ENCODE peak calls at places on chromosomes 3 and 15, in six cellular contexts. One of them, this sample, is unnamed.

GRCh38 chr3:135918600-135918999 is 46.9 kb upstream of the PPP2R3A start:
- DNase-seq in kidney glomerular epithelial cell: peak
- DNase-seq in activated CD4-positive, CD25-positive, alpha-beta regulatory T cell: no peak
- DNase-seq in activated T-cell treated with anti-CD3 and anti-CD28 coated beads for 24 hours: no peak
- DNase-seq in HFF-Myc: peak
- DNase-seq in posterior cingulate gyrus: no peak
- DNase-seq in this sample: no peak

GRCh38 chr3:13144163-13145023 is 71.2 kb upstream of the IQSEC1 start:
- DNase-seq in posterior cingulate gyrus: peak
- DNase-seq in kidney glomerular epithelial cell: no peak
- DNase-seq in activated CD4-positive, CD25-positive, alpha-beta regulatory T cell: no peak
- DNase-seq in activated T-cell treated with anti-CD3 and anti-CD28 coated beads for 24 hours: no peak
- DNase-seq in HFF-Myc: no peak
- DNase-seq in this sample: no peak

GRCh38 chr15:69912116-69912515 is 185.6 kb downstream of the TLE3 start:
- DNase-seq in activated T-cell treated with anti-CD3 and anti-CD28 coated beads for 24 hours: no peak
- DNase-seq in kidney glomerular epithelial cell: no peak
- DNase-seq in posterior cingulate gyrus: no peak
- DNase-seq in HFF-Myc: no peak
- DNase-seq in activated CD4-positive, CD25-positive, alpha-beta regulatory T cell: no peak
- DNase-seq in this sample: no peak

GRCh38 chr3:99570061-99570460 is 68.3 kb upstream of the COL8A1 start:
- DNase-seq in HFF-Myc: no peak
- DNase-seq in activated T-cell treated with anti-CD3 and anti-CD28 coated beads for 24 hours: no peak
- DNase-seq in activated CD4-positive, CD25-positive, alpha-beta regulatory T cell: no peak
- DNase-seq in kidney glomerular epithelial cell: no peak
- DNase-seq in posterior cingulate gyrus: no peak
- DNase-seq in this sample: no peak

GRCh38 chr3:66407281-66408218 is 93.3 kb downstream of the LRIG1 start:
- DNase-seq in HFF-Myc: no peak
- DNase-seq in activated T-cell treated with anti-CD3 and anti-CD28 coated beads for 24 hours: peak
- DNase-seq in activated CD4-positive, CD25-positive, alpha-beta regulatory T cell: peak
- DNase-seq in posterior cingulate gyrus: peak
- DNase-seq in kidney glomerular epithelial cell: no peak
- DNase-seq in this sample: peak

GRCh38 chr3:154666542-154666941 is 236.6 kb upstream of the GPR149 start:
- DNase-seq in activated CD4-positive, CD25-positive, alpha-beta regulatory T cell: no peak
- DNase-seq in activated T-cell treated with anti-CD3 and anti-CD28 coated beads for 24 hours: no peak
- DNase-seq in HFF-Myc: no peak
- DNase-seq in kidney glomerular epithelial cell: no peak
- DNase-seq in posterior cingulate gyrus: peak
- DNase-seq in this sample: no peak

GRCh38 chr3:31581660-31582059 is 48.9 kb downstream of the STT3B start:
- DNase-seq in HFF-Myc: no peak
- DNase-seq in activated T-cell treated with anti-CD3 and anti-CD28 coated beads for 24 hours: no peak
- DNase-seq in kidney glomerular epithelial cell: no peak
- DNase-seq in activated CD4-positive, CD25-positive, alpha-beta regulatory T cell: no peak
- DNase-seq in posterior cingulate gyrus: no peak
- DNase-seq in this sample: no peak

GRCh38 chr3:61438253-61439115 is 122.9 kb upstream of the PTPRG start:
- DNase-seq in kidney glomerular epithelial cell: peak
- DNase-seq in HFF-Myc: no peak
- DNase-seq in posterior cingulate gyrus: no peak
- DNase-seq in activated T-cell treated with anti-CD3 and anti-CD28 coated beads for 24 hours: no peak
- DNase-seq in activated CD4-positive, CD25-positive, alpha-beta regulatory T cell: no peak
- DNase-seq in this sample: no peak

GRCh38 chr3:42803800-42804112 is 534 bp downstream of the HIGD1A start:
- DNase-seq in HFF-Myc: no peak
- DNase-seq in kidney glomerular epithelial cell: peak
- DNase-seq in activated CD4-positive, CD25-positive, alpha-beta regulatory T cell: peak
- DNase-seq in activated T-cell treated with anti-CD3 and anti-CD28 coated beads for 24 hours: peak
- DNase-seq in posterior cingulate gyrus: no peak
- DNase-seq in this sample: no peak